ENCODE peak calls at places on chromosomes 13 and 19, in ten cellular contexts. T is vagina, V is IMR-90, F is heart left ventricle, X is HFF-Myc, K is brain microvascular endothelial cell, A is psoas muscle, H is mammary epithelial cell, C is WERI-Rb-1, B is lower lobe of right lung. L is an unnamed sample.
A peak's percentile ranks its signal among the peaks of the same experiment; 100 is the strongest.

GRCh38 chr13:76048675-76049396 is 412.7 kb downstream of the LMO7 start:
- DNase-seq in V (no peak), H (no peak), T (no peak), B (no peak), A (no peak), F (no peak), X (no peak), C (no peak), K (no peak), L (no peak)

GRCh38 chr19:7844951-7845350 is 14.9 kb downstream of the EVI5L start:
- DNase-seq in X (no peak), C (no peak), K (no peak), V (no peak), H (no peak), B (no peak), T (no peak), F (no peak), A (no peak), L (peak; percentile 41)

GRCh38 chr13:32639502-32640105 is 53.4 kb downstream of the PDS5B start:
- DNase-seq in H (peak; percentile 26), A (peak; percentile 28), X (peak; percentile 14), K (peak; percentile 72), V (peak; percentile 77), C (peak; percentile 39), B (no peak), F (peak; percentile 44), T (no peak), L (peak; percentile 29)

GRCh38 chr19:45306522-45307027 is 16.1 kb downstream of the CKM start:
- DNase-seq in B (no peak), V (no peak), C (no peak), A (no peak), T (no peak), X (no peak), K (no peak), H (no peak), F (no peak), L (peak; percentile 87)

GRCh38 chr13:74444877-74445479 is 310.8 kb upstream of the KLF12 start:
- DNase-seq in F (no peak), X (no peak), A (no peak), T (no peak), V (peak; percentile 14), C (no peak), B (no peak), K (peak; percentile 26), H (peak; percentile 60), L (no peak)

GRCh38 chr19:15331419-15332310 is 674 bp downstream of the BRD4 start:
- DNase-seq in T (no peak), B (peak; percentile 71), H (peak; percentile 46), F (peak; percentile 64), X (no peak), K (no peak), A (peak; percentile 73), V (no peak), C (peak; percentile 39), L (peak; percentile 93)

GRCh38 chr19:15161028-15161984 is 39.5 kb downstream of the NOTCH3 start:
- DNase-seq in V (peak; percentile 18), X (no peak), A (no peak), K (no peak), T (no peak), C (peak; percentile 68), H (no peak), B (no peak), F (no peak), L (peak; percentile 83)

GRCh38 chr19:47027586-47028371 is 8.1 kb downstream of the NPAS1 start:
- DNase-seq in X (no peak), C (no peak), T (no peak), V (no peak), H (no peak), B (no peak), A (no peak), K (no peak), F (no peak), L (peak; percentile 60)

GRCh38 chr19:17209126-17210036 is 5.8 kb upstream of the USE1 start:
- DNase-seq in B (no peak), K (no peak), C (peak; percentile 87), F (no peak), H (no peak), V (peak; percentile 20), T (no peak), A (no peak), X (no peak), L (peak; percentile 100)

GRCh38 chr19:33175886-33176669 is 18.1 kb upstream of the LRP3 start:
- DNase-seq in V (peak; percentile 30), H (peak; percentile 9), C (peak; percentile 59), K (no peak), T (no peak), F (peak; percentile 50), B (no peak), A (no peak), X (no peak), L (peak; percentile 79)

GRCh38 chr13:49292742-49293498 is 45.2 kb downstream of the CDADC1 start:
- DNase-seq in T (no peak), A (peak; percentile 53), X (no peak), V (peak; percentile 96), F (peak; percentile 65), B (no peak), H (no peak), C (no peak), K (peak; percentile 79), L (no peak)

GRCh38 chr13:28478127-28478526 is 16.8 kb downstream of the FLT1 start:
- DNase-seq in F (no peak), C (no peak), X (no peak), K (no peak), T (no peak), B (no peak), H (no peak), V (peak; percentile 84), A (no peak), L (no peak)

GRCh38 chr19:3849092-3849491 is 19.7 kb downstream of the ZFR2 start:
- DNase-seq in F (no peak), H (peak; percentile 34), C (peak; percentile 82), B (no peak), K (no peak), V (no peak), X (no peak), T (no peak), A (no peak), L (peak; percentile 92)

GRCh38 chr19:4557186-4557970 is 2.1 kb downstream of the SEMA6B start:
- DNase-seq in H (no peak), F (no peak), X (no peak), V (no peak), A (no peak), B (no peak), C (no peak), T (no peak), K (no peak), L (peak; percentile 84)

GRCh38 chr19:33740811-33741396 is 55.8 kb upstream of the KCTD15 start:
- DNase-seq in V (peak; percentile 38), K (peak; percentile 32), A (no peak), F (no peak), B (no peak), X (peak; percentile 17), T (no peak), C (no peak), H (peak; percentile 16), L (peak; percentile 89)

GRCh38 chr19:18310118-18310909 is 12.6 kb downstream of the LSM4 start:
- DNase-seq in T (no peak), A (no peak), B (no peak), V (no peak), K (no peak), C (no peak), X (no peak), F (no peak), H (no peak), L (peak; percentile 45)

GRCh38 chr13:66414196-66414800 is 815.8 kb downstream of the PCDH9 start:
- DNase-seq in B (no peak), H (no peak), A (no peak), X (no peak), K (no peak), T (no peak), V (no peak), C (no peak), F (no peak), L (no peak)
- H3K4me3 ChIP-seq in B (no peak overlapping the region), H (no peak overlapping the region), A (no peak overlapping the region), X (no peak overlapping the region), K (no peak overlapping the region), T (no peak overlapping the region), V (no peak overlapping the region), C (no peak overlapping the region), F (no peak overlapping the region), L (no peak overlapping the region)

DNA sequence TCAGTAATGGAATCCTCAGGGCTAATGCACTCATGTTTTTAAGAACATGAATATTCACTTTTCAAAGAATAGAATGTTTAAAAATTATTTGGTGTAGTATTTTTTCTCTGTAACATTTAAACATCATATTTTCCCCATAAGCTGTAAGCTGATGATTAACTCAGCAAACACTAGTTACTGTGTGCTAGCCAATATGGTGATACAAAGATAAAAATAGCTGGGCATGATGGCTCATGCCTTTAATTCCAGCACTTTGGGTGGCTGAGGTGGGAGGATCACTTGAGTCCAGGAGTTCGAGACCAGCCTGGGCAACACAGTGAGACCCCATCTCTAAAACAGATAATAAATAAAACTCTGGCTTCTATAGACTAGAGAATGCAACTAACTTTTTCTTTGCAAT is 13.2 kb downstream of the RNF17 start:
- DNase-seq in F (no peak), B (no peak), C (no peak), A (no peak), K (no peak), H (peak; percentile 49), X (no peak), V (no peak), T (no peak), L (no peak)
- H3K4me3 ChIP-seq in F (no peak overlapping the region), B (no peak overlapping the region), C (no peak overlapping the region), A (no peak overlapping the region), K (no peak overlapping the region), H (no peak overlapping the region), X (no peak overlapping the region), V (no peak overlapping the region), T (no peak overlapping the region), L (no peak overlapping the region)

DNA sequence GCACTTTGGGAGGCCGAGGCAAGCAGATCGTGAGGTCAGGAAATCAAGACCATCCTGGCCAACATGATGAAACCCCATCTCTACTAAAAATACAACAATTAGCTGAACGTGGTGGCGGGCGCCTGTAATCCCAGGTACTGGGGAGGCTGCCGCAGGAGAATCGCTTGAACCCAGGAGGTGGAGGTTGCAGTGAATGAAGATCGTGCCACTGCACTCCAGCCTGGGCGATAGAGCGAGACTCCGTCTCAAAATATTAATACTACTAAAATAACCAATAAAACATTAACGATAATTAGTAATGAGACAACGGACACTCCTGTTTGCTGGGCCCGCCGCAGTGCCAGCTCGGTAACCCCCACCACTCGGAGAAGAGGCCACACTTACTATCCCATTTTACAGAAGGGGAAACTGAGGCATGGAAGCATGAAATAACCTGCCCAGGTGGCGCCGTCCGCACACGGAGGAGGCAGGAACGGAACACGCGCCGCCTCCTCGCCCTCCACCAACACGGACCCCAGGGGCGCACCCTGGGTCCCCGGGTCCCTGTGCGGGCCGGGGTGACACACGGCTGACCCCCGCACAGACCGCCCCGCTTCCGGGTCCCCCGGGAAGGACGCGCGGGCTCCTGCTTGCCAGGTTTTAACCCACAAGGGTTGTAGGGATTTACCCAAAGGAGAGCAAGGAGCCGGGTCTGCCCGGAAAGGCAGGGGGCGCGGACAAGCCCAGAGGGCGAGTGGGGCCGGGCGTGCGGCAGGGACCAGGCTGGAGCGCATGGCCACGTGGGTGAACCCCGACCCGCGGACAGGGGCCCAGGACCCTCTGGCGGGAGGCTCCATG is 1.6 kb downstream of the R3HDM4 start:
- DNase-seq in V (no peak), T (no peak), K (no peak), X (no peak), B (no peak), F (no peak), A (no peak), H (no peak), C (no peak), L (peak; percentile 90)
- H3K4me3 ChIP-seq in V (peak overlapping the region; percentile 17), T (no peak overlapping the region), K (peak overlapping the region; percentile 39), X (peak overlapping the region; percentile 34), B (no peak overlapping the region), F (no peak overlapping the region), A (no peak overlapping the region), H (no peak overlapping the region), C (no peak overlapping the region), L (peak overlapping the region; percentile 16)

GRCh38 chr19:48696353-48697010 is 711 bp downstream of the FUT2 start:
- DNase-seq in A (no peak), F (peak; percentile 55), X (no peak), V (no peak), B (no peak), K (no peak), T (no peak), H (no peak), C (peak; percentile 56), L (peak; percentile 86)
- H3K4me3 ChIP-seq in A (peak overlapping the region; percentile 45), F (no peak overlapping the region), X (no peak overlapping the region), V (no peak overlapping the region), B (peak overlapping the region; percentile 41), K (no peak overlapping the region), T (peak overlapping the region; percentile 37), H (no peak overlapping the region), C (peak overlapping the region; percentile 54), L (peak overlapping the region; percentile 79)